ENCODE peak calls at places on chromosome 19, in seven cellular contexts. One of them, this sample, is unnamed.

GRCh38 chr19:5150331-5150901 is 181.5 kb downstream of the KDM4B start:
- DNase-seq in mucosa of descending colon: no peak
- DNase-seq in naive thymus-derived CD4-positive, alpha-beta T cell: no peak
- DNase-seq in aorta: peak; percentile 47
- DNase-seq in thoracic aorta: peak; percentile 1
- DNase-seq in CD8-positive, alpha-beta memory T cell: no peak
- DNase-seq in pancreas: no peak
- DNase-seq in this sample: no peak

GRCh38 chr19:34172661-34173144 is 399 bp downstream of the LSM14A start:
- DNase-seq in mucosa of descending colon: no peak
- DNase-seq in naive thymus-derived CD4-positive, alpha-beta T cell: no peak
- DNase-seq in aorta: no peak
- DNase-seq in thoracic aorta: no peak
- DNase-seq in CD8-positive, alpha-beta memory T cell: no peak
- DNase-seq in pancreas: peak; percentile 40
- DNase-seq in this sample: no peak

GRCh38 chr19:8512115-8512967 is 1.6 kb downstream of the ZNF414 start:
- DNase-seq in mucosa of descending colon: peak; percentile 48
- DNase-seq in naive thymus-derived CD4-positive, alpha-beta T cell: no peak
- DNase-seq in aorta: no peak
- DNase-seq in thoracic aorta: no peak
- DNase-seq in CD8-positive, alpha-beta memory T cell: no peak
- DNase-seq in pancreas: no peak
- DNase-seq in this sample: no peak

GRCh38 chr19:49465371-49465770 is 8.6 kb upstream of the FLT3LG start:
- DNase-seq in mucosa of descending colon: no peak
- DNase-seq in naive thymus-derived CD4-positive, alpha-beta T cell: no peak
- DNase-seq in aorta: no peak
- DNase-seq in thoracic aorta: no peak
- DNase-seq in CD8-positive, alpha-beta memory T cell: no peak
- DNase-seq in pancreas: no peak
- DNase-seq in this sample: no peak

GRCh38 chr19:52987221-52987620 is 24.5 kb upstream of the ZNF816 start:
- DNase-seq in mucosa of descending colon: no peak
- DNase-seq in naive thymus-derived CD4-positive, alpha-beta T cell: no peak
- DNase-seq in aorta: no peak
- DNase-seq in thoracic aorta: no peak
- DNase-seq in CD8-positive, alpha-beta memory T cell: no peak
- DNase-seq in pancreas: no peak
- DNase-seq in this sample: no peak

GRCh38 chr19:35986664-35987570 is 8.1 kb upstream of the SDHAF1 start:
- DNase-seq in mucosa of descending colon: no peak
- DNase-seq in naive thymus-derived CD4-positive, alpha-beta T cell: no peak
- DNase-seq in aorta: peak; percentile 77
- DNase-seq in thoracic aorta: no peak
- DNase-seq in CD8-positive, alpha-beta memory T cell: no peak
- DNase-seq in pancreas: no peak
- DNase-seq in this sample: no peak

GRCh38 chr19:40411125-40411842 is 1.9 kb downstream of the PRX start:
- DNase-seq in mucosa of descending colon: no peak
- DNase-seq in naive thymus-derived CD4-positive, alpha-beta T cell: no peak
- DNase-seq in aorta: no peak
- DNase-seq in thoracic aorta: no peak
- DNase-seq in CD8-positive, alpha-beta memory T cell: no peak
- DNase-seq in pancreas: no peak
- DNase-seq in this sample: no peak

GRCh38 chr19:10086032-10086903 is at the start of gene SHFL:
- DNase-seq in mucosa of descending colon: peak; percentile 91
- DNase-seq in naive thymus-derived CD4-positive, alpha-beta T cell: peak; percentile 71
- DNase-seq in aorta: peak; percentile 85
- DNase-seq in thoracic aorta: no peak
- DNase-seq in CD8-positive, alpha-beta memory T cell: peak; percentile 81
- DNase-seq in pancreas: peak; percentile 76
- DNase-seq in this sample: peak; percentile 86

GRCh38 chr19:40461669-40462221 is 3.8 kb downstream of the BLVRB start:
- DNase-seq in mucosa of descending colon: no peak
- DNase-seq in naive thymus-derived CD4-positive, alpha-beta T cell: no peak
- DNase-seq in aorta: peak; percentile 85
- DNase-seq in thoracic aorta: no peak
- DNase-seq in CD8-positive, alpha-beta memory T cell: no peak
- DNase-seq in pancreas: peak; percentile 41
- DNase-seq in this sample: no peak

GRCh38 chr19:36775768-36776167 is 3.2 kb upstream of the ZNF850 start:
- DNase-seq in mucosa of descending colon: no peak
- DNase-seq in naive thymus-derived CD4-positive, alpha-beta T cell: no peak
- DNase-seq in aorta: peak; percentile 47
- DNase-seq in thoracic aorta: no peak
- DNase-seq in CD8-positive, alpha-beta memory T cell: no peak
- DNase-seq in pancreas: no peak
- DNase-seq in this sample: no peak

GRCh38 chr19:12773571-12773970 is 1.8 kb downstream of the HOOK2 start:
- DNase-seq in mucosa of descending colon: no peak
- DNase-seq in naive thymus-derived CD4-positive, alpha-beta T cell: no peak
- DNase-seq in aorta: no peak
- DNase-seq in thoracic aorta: no peak
- DNase-seq in CD8-positive, alpha-beta memory T cell: no peak
- DNase-seq in pancreas: no peak
- DNase-seq in this sample: no peak

GRCh38 chr19:43625918-43626579 is 6.6 kb upstream of the ZNF428 start:
- DNase-seq in mucosa of descending colon: peak; percentile 46
- DNase-seq in naive thymus-derived CD4-positive, alpha-beta T cell: no peak
- DNase-seq in aorta: no peak
- DNase-seq in thoracic aorta: no peak
- DNase-seq in CD8-positive, alpha-beta memory T cell: no peak
- DNase-seq in pancreas: no peak
- DNase-seq in this sample: no peak

GRCh38 chr19:7968008-7968795 is 24.7 kb upstream of the TIMM44 start:
- DNase-seq in mucosa of descending colon: no peak
- DNase-seq in naive thymus-derived CD4-positive, alpha-beta T cell: no peak
- DNase-seq in aorta: no peak
- DNase-seq in thoracic aorta: no peak
- DNase-seq in CD8-positive, alpha-beta memory T cell: no peak
- DNase-seq in pancreas: no peak
- DNase-seq in this sample: no peak

GRCh38 chr19:30690935-30691505 is 318.8 kb downstream of the ZNF536 start:
- DNase-seq in mucosa of descending colon: no peak
- DNase-seq in naive thymus-derived CD4-positive, alpha-beta T cell: no peak
- DNase-seq in aorta: no peak
- DNase-seq in thoracic aorta: no peak
- DNase-seq in CD8-positive, alpha-beta memory T cell: no peak
- DNase-seq in pancreas: no peak
- DNase-seq in this sample: no peak

GRCh38 chr19:56683119-56683518 is 11.6 kb upstream of the ZNF835 start:
- DNase-seq in mucosa of descending colon: no peak
- DNase-seq in naive thymus-derived CD4-positive, alpha-beta T cell: no peak
- DNase-seq in aorta: no peak
- DNase-seq in thoracic aorta: no peak
- DNase-seq in CD8-positive, alpha-beta memory T cell: no peak
- DNase-seq in pancreas: no peak
- DNase-seq in this sample: no peak

GRCh38 chr19:52527954-52528326 is 472 bp downstream of the ZNF808 start:
- DNase-seq in mucosa of descending colon: peak; percentile 50
- DNase-seq in naive thymus-derived CD4-positive, alpha-beta T cell: no peak
- DNase-seq in aorta: no peak
- DNase-seq in thoracic aorta: no peak
- DNase-seq in CD8-positive, alpha-beta memory T cell: no peak
- DNase-seq in pancreas: peak; percentile 17
- DNase-seq in this sample: no peak

GRCh38 chr19:16456652-16457194 is 15.0 kb downstream of the EPS15L1 start:
- DNase-seq in mucosa of descending colon: no peak
- DNase-seq in naive thymus-derived CD4-positive, alpha-beta T cell: no peak
- DNase-seq in aorta: no peak
- DNase-seq in thoracic aorta: no peak
- DNase-seq in CD8-positive, alpha-beta memory T cell: no peak
- DNase-seq in pancreas: no peak
- DNase-seq in this sample: no peak

GRCh38 chr19:54725321-54725720 is 1.1 kb downstream of the KIR3DL3 start:
- DNase-seq in mucosa of descending colon: no peak
- DNase-seq in naive thymus-derived CD4-positive, alpha-beta T cell: no peak
- DNase-seq in aorta: no peak
- DNase-seq in thoracic aorta: no peak
- DNase-seq in CD8-positive, alpha-beta memory T cell: no peak
- DNase-seq in pancreas: no peak
- DNase-seq in this sample: no peak
- H3K9me3 ChIP-seq in mucosa of descending colon: peaks cover 24% of the 10 kb centered on the region
- H3K9me3 ChIP-seq in naive thymus-derived CD4-positive, alpha-beta T cell: no peaks in the 10 kb centered on the region
- H3K9me3 ChIP-seq in aorta: no peaks in the 10 kb centered on the region
- H3K9me3 ChIP-seq in thoracic aorta: peaks cover 16% of the 10 kb centered on the region
- H3K9me3 ChIP-seq in CD8-positive, alpha-beta memory T cell: no peaks in the 10 kb centered on the region
- H3K9me3 ChIP-seq in pancreas: no peaks in the 10 kb centered on the region
- H3K9me3 ChIP-seq in this sample: no peaks in the 10 kb centered on the region

GRCh38 chr19:58217069-58217481 is 11.6 kb upstream of the ZNF544 start:
- DNase-seq in mucosa of descending colon: no peak
- DNase-seq in naive thymus-derived CD4-positive, alpha-beta T cell: no peak
- DNase-seq in aorta: no peak
- DNase-seq in thoracic aorta: no peak
- DNase-seq in CD8-positive, alpha-beta memory T cell: no peak
- DNase-seq in pancreas: no peak
- DNase-seq in this sample: no peak
- H3K9me3 ChIP-seq in mucosa of descending colon: peaks cover 92% of the 10 kb centered on the region
- H3K9me3 ChIP-seq in naive thymus-derived CD4-positive, alpha-beta T cell: peaks cover 33% of the 10 kb centered on the region
- H3K9me3 ChIP-seq in aorta: peaks cover 29% of the 10 kb centered on the region
- H3K9me3 ChIP-seq in thoracic aorta: peaks cover 75% of the 10 kb centered on the region
- H3K9me3 ChIP-seq in CD8-positive, alpha-beta memory T cell: peaks cover 52% of the 10 kb centered on the region
- H3K9me3 ChIP-seq in pancreas: peaks cover 2% of the 10 kb centered on the region
- H3K9me3 ChIP-seq in this sample: peaks cover 22% of the 10 kb centered on the region

GRCh38 chr19:27718262-27718661 is 1494.7 kb downstream of the UQCRFS1 start:
- DNase-seq in mucosa of descending colon: no peak
- DNase-seq in naive thymus-derived CD4-positive, alpha-beta T cell: no peak
- DNase-seq in aorta: no peak
- DNase-seq in thoracic aorta: no peak
- DNase-seq in CD8-positive, alpha-beta memory T cell: no peak
- DNase-seq in pancreas: no peak
- DNase-seq in this sample: no peak
- H3K9me3 ChIP-seq in mucosa of descending colon: peaks cover 84% of the 10 kb centered on the region
- H3K9me3 ChIP-seq in naive thymus-derived CD4-positive, alpha-beta T cell: peaks cover 4% of the 10 kb centered on the region
- H3K9me3 ChIP-seq in aorta: no peaks in the 10 kb centered on the region
- H3K9me3 ChIP-seq in thoracic aorta: peaks cover 37% of the 10 kb centered on the region
- H3K9me3 ChIP-seq in CD8-positive, alpha-beta memory T cell: peaks cover 17% of the 10 kb centered on the region
- H3K9me3 ChIP-seq in pancreas: peaks cover 6% of the 10 kb centered on the region
- H3K9me3 ChIP-seq in this sample: peaks cover 5% of the 10 kb centered on the region

GRCh38 chr19:41688098-41688497 is at the start of gene CEACAM7:
- DNase-seq in mucosa of descending colon: no peak
- DNase-seq in naive thymus-derived CD4-positive, alpha-beta T cell: no peak
- DNase-seq in aorta: no peak
- DNase-seq in thoracic aorta: no peak
- DNase-seq in CD8-positive, alpha-beta memory T cell: no peak
- DNase-seq in pancreas: no peak
- DNase-seq in this sample: no peak

GRCh38 chr19:41687419-41687818 is 651 bp downstream of the CEACAM7 start:
- DNase-seq in mucosa of descending colon: no peak
- DNase-seq in naive thymus-derived CD4-positive, alpha-beta T cell: no peak
- DNase-seq in aorta: no peak
- DNase-seq in thoracic aorta: no peak
- DNase-seq in CD8-positive, alpha-beta memory T cell: no peak
- DNase-seq in pancreas: no peak
- DNase-seq in this sample: no peak

DNA sequence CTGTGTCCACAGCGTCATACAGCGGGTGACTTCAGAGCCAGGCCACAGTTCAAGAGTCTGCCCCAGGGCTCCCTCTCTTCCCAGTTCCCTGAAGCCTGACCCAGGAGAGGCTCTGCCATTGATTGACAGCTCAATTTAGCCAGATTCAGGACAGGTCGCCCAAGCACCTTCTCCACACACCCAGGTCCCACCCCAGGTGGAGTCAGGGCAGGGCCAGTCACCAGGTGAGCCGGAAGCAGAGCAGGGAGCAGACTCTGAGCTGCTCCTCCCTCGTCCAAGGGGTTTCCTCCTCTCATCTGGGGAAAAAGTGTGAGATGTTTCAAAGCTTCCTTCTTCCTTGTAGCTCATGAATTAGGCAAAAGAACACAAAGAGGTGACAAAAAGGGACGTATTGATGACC is 5.6 kb downstream of the CEACAM7 start:
- DNase-seq in mucosa of descending colon: peak; percentile 78
- DNase-seq in naive thymus-derived CD4-positive, alpha-beta T cell: no peak
- DNase-seq in aorta: no peak
- DNase-seq in thoracic aorta: no peak
- DNase-seq in CD8-positive, alpha-beta memory T cell: no peak
- DNase-seq in pancreas: no peak
- DNase-seq in this sample: no peak
- H3K9me3 ChIP-seq in mucosa of descending colon: no peaks in the 10 kb centered on the region
- H3K9me3 ChIP-seq in naive thymus-derived CD4-positive, alpha-beta T cell: no peaks in the 10 kb centered on the region
- H3K9me3 ChIP-seq in aorta: no peaks in the 10 kb centered on the region
- H3K9me3 ChIP-seq in thoracic aorta: no peaks in the 10 kb centered on the region
- H3K9me3 ChIP-seq in CD8-positive, alpha-beta memory T cell: no peaks in the 10 kb centered on the region
- H3K9me3 ChIP-seq in pancreas: no peaks in the 10 kb centered on the region
- H3K9me3 ChIP-seq in this sample: no peaks in the 10 kb centered on the region

This sample was measured in T-helper 17 cell.